ENCODE peak calls at places on chromosomes 2 and 18, in ten cellular contexts. One of them, this sample, is unnamed.

GRCh38 chr18:27964811-27965210 is 212.1 kb downstream of the CDH2 start:
- DNase-seq in BJ: no peak
- DNase-seq in tibial artery: no peak
- DNase-seq in OCI-LY7: no peak
- DNase-seq in HFFc6: no peak
- DNase-seq in GM13976: no peak
- DNase-seq in neural progenitor cell: no peak
- DNase-seq in K562: no peak
- DNase-seq in choroid plexus epithelial cell: peak; percentile 24
- DNase-seq in psoas muscle: no peak
- DNase-seq in this sample: no peak

GRCh38 chr2:200447139-200447855 is 62.6 kb downstream of the KCTD18 start:
- DNase-seq in psoas muscle: no peak
- DNase-seq in choroid plexus epithelial cell: peak; percentile 51
- DNase-seq in tibial artery: no peak
- DNase-seq in BJ: no peak
- DNase-seq in HFFc6: peak; percentile 36
- DNase-seq in OCI-LY7: no peak
- DNase-seq in GM13976: no peak
- DNase-seq in K562: no peak
- DNase-seq in neural progenitor cell: no peak
- DNase-seq in this sample: no peak

GRCh38 chr2:29374823-29375222 is 259.6 kb downstream of the CLIP4 start:
- DNase-seq in BJ: no peak
- DNase-seq in GM13976: no peak
- DNase-seq in tibial artery: no peak
- DNase-seq in K562: no peak
- DNase-seq in psoas muscle: no peak
- DNase-seq in choroid plexus epithelial cell: no peak
- DNase-seq in neural progenitor cell: no peak
- DNase-seq in OCI-LY7: no peak
- DNase-seq in HFFc6: no peak
- DNase-seq in this sample: peak; percentile 84

GRCh38 chr2:178327516-178327915 is 123.5 kb downstream of the PRKRA start:
- DNase-seq in BJ: no peak
- DNase-seq in tibial artery: no peak
- DNase-seq in HFFc6: no peak
- DNase-seq in OCI-LY7: no peak
- DNase-seq in psoas muscle: no peak
- DNase-seq in GM13976: no peak
- DNase-seq in choroid plexus epithelial cell: no peak
- DNase-seq in neural progenitor cell: no peak
- DNase-seq in K562: no peak
- DNase-seq in this sample: peak; percentile 35

GRCh38 chr2:219433666-219434467 is 776 bp upstream of the SPEG start:
- DNase-seq in GM13976: no peak
- DNase-seq in OCI-LY7: peak; percentile 42
- DNase-seq in HFFc6: peak; percentile 59
- DNase-seq in psoas muscle: peak; percentile 83
- DNase-seq in BJ: no peak
- DNase-seq in neural progenitor cell: peak; percentile 83
- DNase-seq in tibial artery: no peak
- DNase-seq in K562: peak; percentile 85
- DNase-seq in choroid plexus epithelial cell: peak; percentile 86
- DNase-seq in this sample: no peak

GRCh38 chr2:227376911-227377396 is 2.2 kb downstream of the TM4SF20 start:
- DNase-seq in OCI-LY7: no peak
- DNase-seq in GM13976: no peak
- DNase-seq in HFFc6: peak; percentile 42
- DNase-seq in psoas muscle: no peak
- DNase-seq in neural progenitor cell: no peak
- DNase-seq in choroid plexus epithelial cell: peak; percentile 50
- DNase-seq in BJ: no peak
- DNase-seq in tibial artery: no peak
- DNase-seq in K562: peak; percentile 12
- DNase-seq in this sample: no peak

GRCh38 chr2:19545507-19545906 is 187.1 kb upstream of the OSR1 start:
- DNase-seq in GM13976: no peak
- DNase-seq in OCI-LY7: no peak
- DNase-seq in psoas muscle: no peak
- DNase-seq in BJ: no peak
- DNase-seq in neural progenitor cell: no peak
- DNase-seq in K562: no peak
- DNase-seq in tibial artery: no peak
- DNase-seq in HFFc6: no peak
- DNase-seq in choroid plexus epithelial cell: no peak
- DNase-seq in this sample: no peak

GRCh38 chr2:14565666-14566065 is 66.9 kb upstream of the LRATD1 start:
- DNase-seq in psoas muscle: no peak
- DNase-seq in tibial artery: no peak
- DNase-seq in BJ: no peak
- DNase-seq in OCI-LY7: no peak
- DNase-seq in neural progenitor cell: no peak
- DNase-seq in K562: no peak
- DNase-seq in choroid plexus epithelial cell: no peak
- DNase-seq in GM13976: no peak
- DNase-seq in HFFc6: no peak
- DNase-seq in this sample: no peak

GRCh38 chr2:36597003-36597531 is 901 bp downstream of the FEZ2 start:
- DNase-seq in BJ: no peak
- DNase-seq in choroid plexus epithelial cell: no peak
- DNase-seq in tibial artery: no peak
- DNase-seq in psoas muscle: no peak
- DNase-seq in HFFc6: no peak
- DNase-seq in neural progenitor cell: peak; percentile 5
- DNase-seq in OCI-LY7: no peak
- DNase-seq in GM13976: no peak
- DNase-seq in K562: no peak
- DNase-seq in this sample: no peak

GRCh38 chr2:152347076-152347475 is 12.1 kb downstream of the FMNL2 start:
- DNase-seq in BJ: no peak
- DNase-seq in tibial artery: no peak
- DNase-seq in HFFc6: peak; percentile 62
- DNase-seq in GM13976: no peak
- DNase-seq in K562: no peak
- DNase-seq in choroid plexus epithelial cell: peak; percentile 91
- DNase-seq in psoas muscle: no peak
- DNase-seq in OCI-LY7: no peak
- DNase-seq in neural progenitor cell: no peak
- DNase-seq in this sample: peak; percentile 25

DNA sequence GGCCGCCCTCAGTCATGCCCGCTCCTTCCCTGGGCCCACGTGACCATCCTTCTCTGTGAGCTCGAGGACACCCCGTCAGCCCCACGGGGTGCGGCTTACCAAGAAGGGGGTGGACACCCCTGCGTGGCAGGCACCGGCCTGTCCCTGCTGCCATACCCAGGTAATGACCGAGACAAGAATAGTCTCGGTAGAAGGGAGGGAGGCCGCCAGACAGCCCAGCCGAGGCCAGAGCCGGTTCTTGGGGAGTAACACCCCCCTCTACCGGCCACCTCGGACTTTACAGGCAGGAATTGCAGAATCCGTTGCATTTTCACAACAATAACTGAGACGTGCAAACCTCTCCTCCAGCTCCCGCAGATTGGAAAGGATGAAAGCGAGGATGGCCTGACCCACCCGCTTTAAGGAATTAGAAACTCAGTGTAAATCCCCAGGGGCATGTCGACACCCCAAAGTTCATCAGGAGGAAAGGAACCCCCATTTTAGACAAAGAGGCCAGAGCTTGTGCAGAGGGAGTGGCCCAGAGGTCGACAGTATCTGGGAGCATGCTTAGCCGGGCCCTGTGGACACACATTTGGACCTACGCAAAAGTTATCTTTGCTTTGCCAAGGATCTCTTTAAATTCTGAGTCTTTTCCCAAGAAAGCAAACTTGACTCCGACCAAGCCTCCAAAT is 60.1 kb upstream of the GLI2 start:
- DNase-seq in HFFc6: peak; percentile 52
- DNase-seq in OCI-LY7: peak; percentile 33
- DNase-seq in tibial artery: peak; percentile 46
- DNase-seq in BJ: no peak
- DNase-seq in neural progenitor cell: peak; percentile 73
- DNase-seq in choroid plexus epithelial cell: peak; percentile 70
- DNase-seq in GM13976: peak; percentile 83
- DNase-seq in K562: peak; percentile 55
- DNase-seq in psoas muscle: peak; percentile 85
- DNase-seq in this sample: peak; percentile 83
- TF ChIP-seq CTCF in HFFc6: peak; percentile 95
- TF ChIP-seq CTCF in OCI-LY7: peak; percentile 80
- TF ChIP-seq CTCF in tibial artery: peak; percentile 66
- TF ChIP-seq CTCF in BJ: peak; percentile 81
- TF ChIP-seq CTCF in neural progenitor cell: peak; percentile 78
- TF ChIP-seq CTCF in choroid plexus epithelial cell: peak; percentile 87
- TF ChIP-seq CTCF in GM13976: peak; percentile 42
- TF ChIP-seq CTCF in K562: peak; percentile 76
- TF ChIP-seq CTCF in psoas muscle: peak; percentile 73
- TF ChIP-seq CTCF in this sample: peak; percentile 83

DNA sequence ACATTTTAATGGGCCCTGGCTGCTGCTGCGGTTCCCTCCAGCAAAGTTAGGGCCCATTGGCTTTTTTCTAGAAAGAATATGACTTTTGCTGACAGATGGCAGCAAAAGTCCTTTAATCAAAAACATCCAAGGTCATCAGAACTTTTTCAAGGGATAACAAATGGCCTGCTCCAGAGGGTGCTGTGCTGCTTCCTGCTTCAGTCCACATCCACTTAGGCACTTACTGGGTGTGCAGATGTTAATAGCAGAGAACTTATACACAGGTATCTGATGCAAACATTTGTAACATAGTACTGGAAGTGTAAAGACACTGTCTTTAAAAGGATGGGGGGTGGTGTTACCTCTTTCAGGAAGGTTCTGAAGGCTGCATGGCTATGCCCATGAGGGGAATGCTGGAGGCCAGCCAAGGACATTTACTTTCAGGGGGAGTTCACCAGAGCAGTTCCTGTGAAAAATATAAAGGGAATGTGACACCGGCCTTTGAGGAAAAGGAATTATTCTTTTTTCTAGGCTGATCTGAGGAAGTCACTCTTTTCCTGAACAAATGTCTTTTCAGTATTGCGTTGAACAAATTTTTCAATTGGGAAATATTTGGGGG is 5.6 kb downstream of the HOXD8 start:
- DNase-seq in BJ: no peak
- DNase-seq in neural progenitor cell: no peak
- DNase-seq in tibial artery: no peak
- DNase-seq in psoas muscle: no peak
- DNase-seq in HFFc6: peak; percentile 24
- DNase-seq in K562: no peak
- DNase-seq in GM13976: no peak
- DNase-seq in OCI-LY7: no peak
- DNase-seq in choroid plexus epithelial cell: peak; percentile 19
- DNase-seq in this sample: no peak
- TF ChIP-seq CTCF in BJ: no peak
- TF ChIP-seq CTCF in neural progenitor cell: no peak
- TF ChIP-seq CTCF in tibial artery: no peak
- TF ChIP-seq CTCF in psoas muscle: no peak
- TF ChIP-seq CTCF in HFFc6: peak; percentile 43
- TF ChIP-seq CTCF in K562: no peak
- TF ChIP-seq CTCF in GM13976: no peak
- TF ChIP-seq CTCF in OCI-LY7: no peak
- TF ChIP-seq CTCF in choroid plexus epithelial cell: no peak
- TF ChIP-seq CTCF in this sample: no peak

GRCh38 chr18:65568866-65569265 is 181.9 kb upstream of the CDH7 start:
- DNase-seq in K562: no peak
- DNase-seq in choroid plexus epithelial cell: no peak
- DNase-seq in psoas muscle: no peak
- DNase-seq in OCI-LY7: no peak
- DNase-seq in neural progenitor cell: no peak
- DNase-seq in HFFc6: no peak
- DNase-seq in BJ: no peak
- DNase-seq in tibial artery: no peak
- DNase-seq in GM13976: no peak
- DNase-seq in this sample: no peak

DNA sequence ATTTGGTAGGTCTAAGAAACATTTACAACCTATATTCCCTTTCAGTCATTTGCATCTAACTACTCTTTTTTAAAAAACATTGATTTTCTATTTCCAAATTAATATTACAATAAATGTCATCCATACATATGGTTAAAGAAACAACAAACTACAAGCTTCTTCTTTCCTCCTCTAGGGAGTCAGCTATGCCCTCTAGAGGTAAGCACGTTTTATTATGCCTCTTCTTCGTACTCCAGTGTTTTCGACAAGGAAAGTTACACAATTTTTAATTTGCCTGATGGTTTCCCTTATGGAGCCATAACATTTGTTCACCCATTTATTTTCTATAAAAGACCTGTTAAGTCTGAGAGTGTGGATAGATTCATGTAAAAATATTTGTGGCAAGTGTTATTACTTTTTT is 183.4 kb upstream of the CDH7 start:
- DNase-seq in choroid plexus epithelial cell: peak; percentile 1
- DNase-seq in tibial artery: no peak
- DNase-seq in HFFc6: no peak
- DNase-seq in psoas muscle: no peak
- DNase-seq in GM13976: no peak
- DNase-seq in OCI-LY7: no peak
- DNase-seq in neural progenitor cell: peak; percentile 23
- DNase-seq in K562: no peak
- DNase-seq in BJ: no peak
- DNase-seq in this sample: no peak
- TF ChIP-seq CTCF in choroid plexus epithelial cell: no peak
- TF ChIP-seq CTCF in tibial artery: no peak
- TF ChIP-seq CTCF in HFFc6: no peak
- TF ChIP-seq CTCF in psoas muscle: no peak
- TF ChIP-seq CTCF in GM13976: no peak
- TF ChIP-seq CTCF in OCI-LY7: peak; percentile 29
- TF ChIP-seq CTCF in neural progenitor cell: peak; percentile 65
- TF ChIP-seq CTCF in K562: no peak
- TF ChIP-seq CTCF in BJ: no peak
- TF ChIP-seq CTCF in this sample: no peak

DNA sequence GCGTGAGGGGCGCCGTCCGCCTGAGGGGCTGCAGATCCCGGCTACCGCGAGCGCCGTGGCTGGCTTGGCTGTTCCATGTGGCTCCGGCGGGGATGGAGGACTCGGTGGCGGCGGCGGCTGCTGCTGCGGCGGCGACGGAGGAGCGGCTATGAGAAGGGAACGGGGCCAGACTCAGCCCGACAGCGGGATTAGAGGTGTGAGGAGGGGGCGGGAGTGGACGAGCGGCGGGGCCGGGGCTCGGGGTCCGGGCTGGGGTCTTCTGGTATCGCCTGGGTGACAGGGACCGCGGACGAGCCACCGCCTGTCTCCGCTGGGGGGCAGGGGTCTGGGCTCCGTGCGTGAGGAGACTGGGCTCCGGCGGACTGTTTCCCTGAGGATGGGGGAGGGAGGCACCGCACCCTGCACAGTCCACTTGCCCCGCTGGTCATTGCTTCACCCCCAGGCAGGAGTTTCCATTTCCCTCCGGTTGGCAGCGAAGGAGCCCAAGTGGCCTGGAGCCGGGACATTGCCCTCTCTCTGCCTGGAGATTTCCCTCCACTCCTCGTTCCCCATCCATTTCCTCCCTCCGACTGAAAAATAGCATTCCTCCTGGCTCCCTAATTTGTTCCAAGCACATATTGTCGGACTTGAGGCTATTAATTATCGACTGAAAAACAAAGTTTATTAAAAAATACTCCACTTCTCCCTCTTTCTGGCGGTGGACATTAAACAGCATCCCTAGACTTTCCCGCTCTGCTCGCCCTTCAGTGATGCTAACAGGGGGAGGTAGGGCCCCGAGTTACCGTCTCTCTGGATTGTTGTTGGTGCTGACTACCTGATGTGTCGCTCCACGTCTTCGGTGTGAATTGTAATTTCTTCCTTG is 577 bp downstream of the EHBP1 start:
- DNase-seq in K562: peak; percentile 76
- DNase-seq in BJ: no peak
- DNase-seq in GM13976: peak; percentile 14
- DNase-seq in choroid plexus epithelial cell: peak; percentile 30
- DNase-seq in neural progenitor cell: peak; percentile 44
- DNase-seq in OCI-LY7: peak; percentile 64
- DNase-seq in tibial artery: peak; percentile 65
- DNase-seq in psoas muscle: peak; percentile 80
- DNase-seq in HFFc6: peak; percentile 31
- DNase-seq in this sample: peak; percentile 69
- TF ChIP-seq CTCF in K562: peak; percentile 31
- TF ChIP-seq CTCF in BJ: peak; percentile 49
- TF ChIP-seq CTCF in GM13976: peak; percentile 26
- TF ChIP-seq CTCF in choroid plexus epithelial cell: peak; percentile 24
- TF ChIP-seq CTCF in neural progenitor cell: peak; percentile 47
- TF ChIP-seq CTCF in OCI-LY7: peak; percentile 52
- TF ChIP-seq CTCF in tibial artery: no peak
- TF ChIP-seq CTCF in psoas muscle: peak; percentile 33
- TF ChIP-seq CTCF in HFFc6: peak; percentile 72
- TF ChIP-seq CTCF in this sample: peak; percentile 17